ENCODE peak calls at places on chromosome 19, in six cellular contexts. Q, G, Z, M, F and C are unnamed samples.

GRCh38 chr19:49104229-49104864 is 9.8 kb upstream of the LIN7B start:
- DNase-seq in Q (no peak), F (no peak), M (no peak), Z (no peak), G (no peak), C (peak; percentile 18)

GRCh38 chr19:55082023-55082851 is 6.6 kb downstream of the EPS8L1 start:
- DNase-seq in M (no peak), F (no peak), G (peak; percentile 61), Z (no peak), Q (no peak), C (peak; percentile 72)

GRCh38 chr19:30406220-30406944 is 34.2 kb downstream of the ZNF536 start:
- DNase-seq in Z (no peak), G (peak; percentile 24), Q (no peak), M (no peak), F (peak; percentile 23), C (peak; percentile 38)

GRCh38 chr19:40191836-40192646 is 815 bp downstream of the MAP3K10 start:
- DNase-seq in M (no peak), F (peak; percentile 38), G (peak; percentile 58), Z (no peak), Q (no peak), C (peak; percentile 75)

GRCh38 chr19:30161770-30162169 is 210.4 kb upstream of the ZNF536 start:
- DNase-seq in Q (no peak), Z (no peak), G (no peak), M (no peak), F (no peak), C (no peak)

GRCh38 chr19:55027472-55028337 is 10.4 kb downstream of the GP6 start:
- DNase-seq in F (no peak), Z (no peak), Q (no peak), G (no peak), M (no peak), C (no peak)

GRCh38 chr19:37975071-37975470 is 68.1 kb downstream of the SIPA1L3 start:
- DNase-seq in G (peak; percentile 44), Z (no peak), F (no peak), M (no peak), Q (no peak), C (peak; percentile 49)

GRCh38 chr19:46529622-46530451 is 34.2 kb upstream of the PNMA8B start:
- DNase-seq in M (peak; percentile 30), G (peak; percentile 82), Q (peak; percentile 78), Z (peak; percentile 69), F (peak; percentile 60), C (peak; percentile 75)

GRCh38 chr19:45471866-45472556 is 4.2 kb downstream of the FOSB start:
- DNase-seq in Z (no peak), M (no peak), F (no peak), Q (peak; percentile 56), G (no peak), C (no peak)

GRCh38 chr19:33110201-33110910 is 21.6 kb upstream of the WDR88 start:
- DNase-seq in Z (no peak), Q (no peak), F (no peak), G (no peak), M (no peak), C (no peak)

GRCh38 chr19:46022061-46022430 is 807 bp downstream of the PGLYRP1 start:
- DNase-seq in G (peak; percentile 9), F (no peak), Z (no peak), Q (no peak), M (no peak), C (no peak)

GRCh38 chr19:33473644-33474305 is 47.8 kb downstream of the PEPD start:
- DNase-seq in G (no peak), M (no peak), Q (peak; percentile 31), F (no peak), Z (no peak), C (no peak)

GRCh38 chr19:53008061-53008778 is 5.5 kb upstream of the ERVV-1 start:
- DNase-seq in F (no peak), M (no peak), Q (no peak), Z (no peak), G (no peak), C (no peak)

GRCh38 chr19:19643158-19644053 is at the start of gene GMIP:
- DNase-seq in F (peak; percentile 72), M (peak; percentile 40), G (peak; percentile 95), Q (peak; percentile 83), Z (peak; percentile 88), C (peak; percentile 97)

GRCh38 chr19:2983351-2984195 is 6.2 kb downstream of the TLE6 start:
- DNase-seq in M (peak; percentile 37), Q (peak; percentile 70), F (no peak), G (peak; percentile 46), Z (no peak), C (peak; percentile 43)

GRCh38 chr19:19406878-19407639 is 1.6 kb downstream of the GATAD2A start:
- DNase-seq in F (peak; percentile 43), G (no peak), Z (peak; percentile 59), M (no peak), Q (no peak), C (no peak)

GRCh38 chr19:30358319-30358718 is 13.9 kb upstream of the ZNF536 start:
- DNase-seq in Q (peak; percentile 37), F (no peak), Z (no peak), G (no peak), M (no peak), C (no peak)

GRCh38 chr19:4014541-4015491 is 7.3 kb downstream of the PIAS4 start:
- DNase-seq in M (no peak), F (peak; percentile 58), Q (no peak), G (no peak), Z (peak; percentile 55), C (no peak)

GRCh38 chr19:6032381-6032780 is 54.4 kb upstream of the RANBP3 start:
- DNase-seq in G (no peak), Z (no peak), M (no peak), F (no peak), Q (no peak), C (no peak)
- TF ChIP-seq CTCF in G (no peak), Z (no peak), M (no peak), F (no peak), Q (no peak), C (no peak)

GRCh38 chr19:16045893-16046292 is 30.4 kb upstream of the TPM4 start:
- DNase-seq in M (no peak), G (no peak), Z (no peak), Q (no peak), F (no peak), C (no peak)

GRCh38 chr19:16043156-16043757 is 33.0 kb upstream of the TPM4 start:
- DNase-seq in Q (no peak), G (no peak), M (no peak), Z (no peak), F (no peak), C (no peak)

GRCh38 chr19:16042533-16043085 is 33.7 kb upstream of the TPM4 start:
- DNase-seq in G (no peak), M (no peak), Z (no peak), Q (no peak), F (no peak), C (no peak)

GRCh38 chr19:16044746-16045145 is 31.5 kb upstream of the TPM4 start:
- DNase-seq in Z (no peak), G (no peak), Q (no peak), M (no peak), F (no peak), C (no peak)

GRCh38 chr19:16045171-16045570 is 31.1 kb upstream of the TPM4 start:
- DNase-seq in Q (no peak), G (no peak), F (no peak), M (no peak), Z (no peak), C (no peak)
- TF ChIP-seq CTCF in Q (no peak), G (no peak), F (no peak), M (no peak), Z (no peak), C (no peak)

GRCh38 chr19:13884726-13885591 is 8.0 kb downstream of the NANOS3 start:
- DNase-seq in F (no peak), Z (peak; percentile 87), G (no peak), M (peak; percentile 35), Q (no peak), C (no peak)

GRCh38 chr19:13881692-13882418 is 4.9 kb downstream of the NANOS3 start:
- DNase-seq in Q (no peak), Z (no peak), M (peak; percentile 46), G (peak; percentile 56), F (no peak), C (peak; percentile 60)

GRCh38 chr19:13882841-13883240 is 5.9 kb downstream of the NANOS3 start:
- DNase-seq in M (no peak), G (no peak), F (no peak), Q (no peak), Z (no peak), C (no peak)

GRCh38 chr19:13882419-13882795 is 5.5 kb downstream of the NANOS3 start:
- DNase-seq in M (no peak), F (no peak), Q (no peak), G (no peak), Z (no peak), C (no peak)

DNA sequence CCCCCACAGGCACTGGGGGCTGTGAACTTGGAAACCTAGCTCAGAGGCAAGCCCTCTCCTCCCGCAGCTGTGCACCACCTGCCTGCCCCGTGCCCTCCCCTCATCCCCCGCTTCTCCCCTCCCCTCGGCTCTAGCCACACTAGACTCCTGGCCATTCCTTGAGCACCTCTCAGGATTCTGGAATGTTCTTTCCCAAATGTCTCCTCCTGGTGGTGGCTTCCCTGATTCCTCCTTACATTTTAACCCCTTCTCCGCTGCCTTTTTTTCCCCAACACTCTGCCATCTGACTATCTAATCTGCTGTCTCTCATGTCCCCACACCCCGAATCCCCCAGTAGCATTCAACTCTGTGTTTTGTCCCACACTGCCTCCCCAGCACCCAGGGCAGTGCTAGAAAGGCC is 6.7 kb downstream of the NANOS3 start:
- DNase-seq in F (no peak), Q (no peak), G (no peak), M (no peak), Z (no peak), C (no peak)
- TF ChIP-seq CTCF in F (no peak), Q (no peak), G (no peak), M (no peak), Z (no peak), C (no peak)

GRCh38 chr19:6556043-6556449 is 25.2 kb downstream of the TNFSF9 start:
- DNase-seq in F (no peak), M (no peak), G (no peak), Q (no peak), Z (no peak), C (no peak)

GRCh38 chr19:6551091-6551490 is 20.3 kb downstream of the TNFSF9 start:
- DNase-seq in M (no peak), G (no peak), F (no peak), Q (no peak), Z (no peak), C (no peak)

GRCh38 chr19:6556480-6556879 is 25.7 kb downstream of the TNFSF9 start:
- DNase-seq in Z (no peak), F (no peak), Q (no peak), M (no peak), G (no peak), C (peak; percentile 31)

DNA sequence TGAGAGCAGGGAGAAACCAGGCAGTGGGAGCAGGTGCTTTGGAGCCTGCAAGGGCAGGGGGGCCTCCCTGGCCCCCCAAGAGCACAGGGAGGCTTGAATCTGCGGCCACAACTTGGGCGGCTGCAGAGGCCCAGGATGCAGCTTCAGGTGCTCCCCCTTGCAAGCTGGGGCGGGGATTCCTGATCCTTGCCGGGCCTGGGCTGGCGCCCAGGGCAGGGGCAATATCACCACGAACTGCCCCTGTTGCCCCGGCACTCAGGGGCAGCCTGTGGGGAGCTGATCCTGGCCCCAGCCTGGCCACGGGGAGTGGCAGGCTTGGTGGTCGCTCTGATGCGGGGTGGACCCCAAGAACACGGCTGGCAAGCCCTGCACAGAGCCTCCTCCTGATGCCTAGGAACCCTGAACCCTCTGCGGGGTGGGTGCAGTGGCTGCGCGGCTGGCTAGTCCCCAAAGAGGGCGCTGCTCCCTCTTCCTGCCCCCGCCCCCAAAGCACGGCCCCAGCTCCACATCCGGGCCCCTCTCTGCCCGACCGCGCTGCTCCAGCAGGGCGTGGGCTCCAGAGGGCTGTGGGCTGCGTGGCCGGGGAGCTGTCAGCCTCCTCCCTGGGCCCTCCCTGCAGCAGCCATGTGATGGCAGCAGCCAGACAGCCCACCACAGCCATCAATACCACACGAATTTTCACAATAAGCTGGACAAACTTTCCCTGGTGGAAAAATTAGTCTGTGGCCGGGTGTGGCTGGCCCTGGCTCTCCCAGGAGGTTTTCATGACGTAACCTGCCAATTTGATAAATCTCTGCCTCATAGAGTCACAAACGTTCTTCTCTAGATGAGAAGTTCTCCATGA is 21.0 kb downstream of the TNFSF9 start:
- DNase-seq in G (peak; percentile 86), F (no peak), Z (no peak), Q (no peak), M (no peak), C (peak; percentile 80)
- TF ChIP-seq CTCF in G (peak; percentile 40), F (no peak), Z (no peak), Q (no peak), M (no peak), C (peak; percentile 37)